ENCODE peak calls at places on chromosomes 7 and 10, in seven cellular contexts. One of them, this sample, is unnamed.

GRCh38 chr7:95883208-95883607 is 110.9 kb downstream of the DYNC1I1 start:
- DNase-seq in PC-9: no peak
- DNase-seq in aorta: no peak
- DNase-seq in CD8-positive, alpha-beta T cell: no peak
- DNase-seq in epithelial cell of esophagus: no peak
- DNase-seq in left ventricle myocardium superior: no peak
- DNase-seq in cardiac muscle cell: no peak
- DNase-seq in this sample: peak; percentile 86

GRCh38 chr7:149285581-149285975 is 23.6 kb downstream of the ZNF783 start:
- DNase-seq in left ventricle myocardium superior: peak; percentile 51
- DNase-seq in CD8-positive, alpha-beta T cell: no peak
- DNase-seq in PC-9: peak; percentile 39
- DNase-seq in cardiac muscle cell: peak; percentile 35
- DNase-seq in epithelial cell of esophagus: peak; percentile 3
- DNase-seq in aorta: no peak
- DNase-seq in this sample: peak; percentile 21

GRCh38 chr10:117762126-117762818 is 219.7 kb downstream of the EMX2 start:
- DNase-seq in aorta: no peak
- DNase-seq in CD8-positive, alpha-beta T cell: no peak
- DNase-seq in cardiac muscle cell: no peak
- DNase-seq in PC-9: no peak
- DNase-seq in epithelial cell of esophagus: no peak
- DNase-seq in left ventricle myocardium superior: no peak
- DNase-seq in this sample: no peak

GRCh38 chr10:100738055-100738827 is 7.1 kb upstream of the PAX2 start:
- DNase-seq in epithelial cell of esophagus: no peak
- DNase-seq in aorta: no peak
- DNase-seq in cardiac muscle cell: no peak
- DNase-seq in CD8-positive, alpha-beta T cell: no peak
- DNase-seq in PC-9: no peak
- DNase-seq in left ventricle myocardium superior: no peak
- DNase-seq in this sample: no peak

GRCh38 chr10:119667562-119668328 is 16.6 kb downstream of the BAG3 start:
- DNase-seq in left ventricle myocardium superior: peak; percentile 86
- DNase-seq in cardiac muscle cell: peak; percentile 93
- DNase-seq in epithelial cell of esophagus: peak; percentile 96
- DNase-seq in PC-9: peak; percentile 88
- DNase-seq in CD8-positive, alpha-beta T cell: no peak
- DNase-seq in aorta: peak; percentile 82
- DNase-seq in this sample: peak; percentile 88

GRCh38 chr7:151017953-151018420 is 6.3 kb downstream of the ATG9B start:
- DNase-seq in CD8-positive, alpha-beta T cell: peak; percentile 79
- DNase-seq in PC-9: peak; percentile 58
- DNase-seq in epithelial cell of esophagus: peak; percentile 51
- DNase-seq in cardiac muscle cell: peak; percentile 57
- DNase-seq in left ventricle myocardium superior: peak; percentile 83
- DNase-seq in aorta: peak; percentile 75
- DNase-seq in this sample: peak; percentile 24

GRCh38 chr7:3575753-3576531 is 274.9 kb downstream of the SDK1 start:
- DNase-seq in epithelial cell of esophagus: peak; percentile 34
- DNase-seq in aorta: no peak
- DNase-seq in cardiac muscle cell: no peak
- DNase-seq in PC-9: no peak
- DNase-seq in CD8-positive, alpha-beta T cell: no peak
- DNase-seq in left ventricle myocardium superior: no peak
- DNase-seq in this sample: no peak

GRCh38 chr10:110646417-110647135 is 2.4 kb downstream of the RBM20 start:
- DNase-seq in aorta: no peak
- DNase-seq in PC-9: no peak
- DNase-seq in left ventricle myocardium superior: no peak
- DNase-seq in CD8-positive, alpha-beta T cell: no peak
- DNase-seq in epithelial cell of esophagus: no peak
- DNase-seq in cardiac muscle cell: no peak
- DNase-seq in this sample: no peak

GRCh38 chr7:82164813-82165212 is 278.8 kb downstream of the CACNA2D1 start:
- DNase-seq in epithelial cell of esophagus: peak; percentile 16
- DNase-seq in CD8-positive, alpha-beta T cell: no peak
- DNase-seq in PC-9: no peak
- DNase-seq in left ventricle myocardium superior: no peak
- DNase-seq in cardiac muscle cell: peak; percentile 85
- DNase-seq in aorta: no peak
- DNase-seq in this sample: peak; percentile 32

GRCh38 chr10:60734226-60734625 is 44.1 kb upstream of the CDK1 start:
- DNase-seq in PC-9: no peak
- DNase-seq in epithelial cell of esophagus: no peak
- DNase-seq in aorta: no peak
- DNase-seq in cardiac muscle cell: no peak
- DNase-seq in CD8-positive, alpha-beta T cell: no peak
- DNase-seq in left ventricle myocardium superior: no peak
- DNase-seq in this sample: no peak